ENCODE peak calls at places on chromosomes 3 and 15, in eight cellular contexts. I, Y, W, P, M, X, G and Q are unnamed samples.

GRCh38 chr15:75591655-75592364 is 12.7 kb upstream of the PTPN9 start:
- DNase-seq in M (no peak), X (no peak), G (no peak), P (no peak), W (no peak), I (no peak), Y (no peak), Q (no peak)

GRCh38 chr15:97521894-97522293 is 438.6 kb upstream of the ARRDC4 start:
- DNase-seq in Y (no peak), I (no peak), G (peak; percentile 6), M (no peak), P (no peak), X (no peak), W (no peak), Q (no peak)

GRCh38 chr3:155497930-155498647 is 204.6 kb upstream of the STRIT1 start:
- DNase-seq in M (no peak), P (no peak), G (peak; percentile 97), I (no peak), X (no peak), W (no peak), Y (no peak), Q (peak; percentile 92)

GRCh38 chr3:177250108-177250507 is 52.8 kb upstream of the TBL1XR1 start:
- DNase-seq in G (no peak), I (no peak), Y (no peak), X (no peak), M (no peak), P (no peak), W (no peak), Q (no peak)

GRCh38 chr3:149479621-149480325 is 5.3 kb downstream of the TM4SF4 start:
- DNase-seq in G (no peak), M (no peak), I (no peak), W (no peak), X (no peak), Y (no peak), P (no peak), Q (peak; percentile 67)

GRCh38 chr3:186965141-186965879 is 35.0 kb downstream of the ST6GAL1 start:
- DNase-seq in Y (no peak), P (no peak), M (peak; percentile 72), I (no peak), G (peak; percentile 49), W (no peak), X (no peak), Q (no peak)

GRCh38 chr3:134038071-134038491 is 8.4 kb upstream of the SLCO2A1 start:
- DNase-seq in Y (no peak), I (no peak), M (no peak), P (no peak), G (no peak), X (no peak), W (no peak), Q (no peak)

GRCh38 chr3:160134964-160135363 is 90.3 kb upstream of the C3orf80 start:
- DNase-seq in M (no peak), P (no peak), W (no peak), I (no peak), X (no peak), Y (no peak), G (peak; percentile 79), Q (no peak)

GRCh38 chr3:109973733-109974132 is 636.4 kb upstream of the DPPA4 start:
- DNase-seq in P (no peak), M (no peak), X (no peak), W (no peak), G (peak; percentile 9), I (no peak), Y (no peak), Q (peak; percentile 5)

GRCh38 chr3:71048948-71049347 is 534.6 kb downstream of the FOXP1 start:
- DNase-seq in M (no peak), P (no peak), I (no peak), X (no peak), G (no peak), Y (no peak), W (no peak), Q (no peak)

GRCh38 chr3:67109651-67110204 is 111.6 kb downstream of the KBTBD8 start:
- DNase-seq in G (peak; percentile 81), P (no peak), I (no peak), M (no peak), Y (no peak), X (no peak), W (no peak), Q (peak; percentile 75)

GRCh38 chr3:175121225-175121624 is 262.1 kb downstream of the NAALADL2 start:
- DNase-seq in M (peak; percentile 77), X (peak; percentile 19), Y (no peak), W (no peak), P (no peak), I (no peak), G (no peak), Q (no peak)

GRCh38 chr3:116440196-116440595 is 5.1 kb downstream of the LSAMP start:
- DNase-seq in X (no peak), M (no peak), P (no peak), I (no peak), W (no peak), Y (no peak), G (peak; percentile 88), Q (peak; percentile 76)

GRCh38 chr15:31435256-31435781 is 108.7 kb downstream of the KLF13 start:
- DNase-seq in G (peak; percentile 89), P (peak; percentile 92), I (peak; percentile 88), X (peak; percentile 93), Y (peak; percentile 69), M (peak; percentile 90), W (no peak), Q (peak; percentile 70)

GRCh38 chr3:135965129-135965505 is 411 bp upstream of the PPP2R3A start:
- DNase-seq in I (no peak), G (no peak), W (no peak), P (no peak), X (no peak), M (no peak), Y (no peak), Q (peak; percentile 16)

GRCh38 chr3:94137377-94137776 is 74.5 kb downstream of the NSUN3 start:
- DNase-seq in M (no peak), W (no peak), G (no peak), P (no peak), Y (no peak), X (no peak), I (no peak), Q (peak; percentile 14)

GRCh38 chr15:43274136-43274535 is 7.4 kb upstream of the TGM5 start:
- DNase-seq in W (no peak), P (no peak), I (no peak), X (no peak), M (no peak), Y (no peak), G (peak; percentile 16), Q (no peak)

GRCh38 chr15:34808016-34808415 is 12.7 kb upstream of the ACTC1 start:
- DNase-seq in Y (no peak), M (no peak), W (no peak), X (no peak), G (peak; percentile 67), I (no peak), P (no peak), Q (peak; percentile 41)